ENCODE peak calls at places on chromosomes 7 and 10, in six cellular contexts. T is GM13976, K is cardiac muscle cell, F is right lobe of liver, X is prostate gland, U is sigmoid colon. D is an unnamed sample.

GRCh38 chr7:81499262-81500116 is 270.4 kb downstream of the HGF start:
- DNase-seq in F (no peak), K (peak; percentile 94), U (no peak), T (peak; percentile 24), X (peak; percentile 49), D (no peak)

GRCh38 chr7:7517661-7518236 is 17.9 kb downstream of the COL28A1 start:
- DNase-seq in U (no peak), K (no peak), X (no peak), F (no peak), T (no peak), D (no peak)

GRCh38 chr10:79090134-79090803 is 21.5 kb downstream of the ZMIZ1 start:
- DNase-seq in X (no peak), T (no peak), F (no peak), U (no peak), K (peak; percentile 57), D (no peak)

GRCh38 chr7:131072505-131073091 is 255.1 kb upstream of the MKLN1 start:
- DNase-seq in F (no peak), U (no peak), X (no peak), K (peak; percentile 60), T (no peak), D (no peak)

GRCh38 chr10:95456486-95456885 is 104.7 kb downstream of the SORBS1 start:
- DNase-seq in F (no peak), T (no peak), U (no peak), K (no peak), X (peak; percentile 25), D (no peak)

GRCh38 chr10:22874189-22874854 is 53.5 kb upstream of the ARMC3 start:
- DNase-seq in T (no peak), X (no peak), K (no peak), U (no peak), F (no peak), D (no peak)

GRCh38 chr7:92260248-92260781 is 14.5 kb downstream of the ANKIB1 start:
- DNase-seq in X (no peak), T (no peak), U (no peak), K (peak; percentile 9), F (no peak), D (no peak)

GRCh38 chr7:1286946-1287628 is 54.4 kb downstream of the UNCX start:
- DNase-seq in X (no peak), F (no peak), T (no peak), K (no peak), U (no peak), D (no peak)

GRCh38 chr10:129770286-129770685 is 193.8 kb downstream of the EBF3 start:
- DNase-seq in K (no peak), T (no peak), U (peak; percentile 17), X (no peak), F (peak; percentile 39), D (no peak)

GRCh38 chr7:136114966-136115762 is 138.0 kb upstream of the MTPN start:
- DNase-seq in F (peak; percentile 51), K (peak; percentile 67), X (no peak), T (peak; percentile 63), U (no peak), D (no peak)

GRCh38 chr10:99921948-99922347 is 87.8 kb downstream of the DNMBP start:
- DNase-seq in K (no peak), X (no peak), U (no peak), T (no peak), F (no peak), D (no peak)

GRCh38 chr7:106984034-106984433 is 60.5 kb upstream of the PRKAR2B start:
- DNase-seq in K (no peak), U (no peak), F (no peak), T (no peak), X (no peak), D (no peak)

GRCh38 chr7:16129431-16130126 is 291.8 kb downstream of the CRPPA start:
- DNase-seq in X (no peak), F (no peak), K (peak; percentile 61), U (no peak), T (no peak), D (no peak)

GRCh38 chr7:98995111-98995510 is 116.8 kb downstream of the TRRAP start:
- DNase-seq in X (no peak), K (no peak), F (no peak), U (no peak), T (no peak), D (no peak)

GRCh38 chr7:148501707-148502139 is 88.8 kb upstream of the C7orf33 start:
- DNase-seq in F (no peak), U (no peak), T (no peak), X (peak; percentile 11), K (peak; percentile 39), D (peak; percentile 45)

GRCh38 chr7:16739863-16740622 is 13.5 kb upstream of the TSPAN13 start:
- DNase-seq in X (peak; percentile 70), F (no peak), T (no peak), K (peak; percentile 94), U (no peak), D (no peak)

GRCh38 chr7:101681170-101682007 is 52.3 kb upstream of the MYL10 start:
- DNase-seq in T (no peak), K (peak; percentile 79), X (peak; percentile 51), U (no peak), F (no peak), D (no peak)

DNA sequence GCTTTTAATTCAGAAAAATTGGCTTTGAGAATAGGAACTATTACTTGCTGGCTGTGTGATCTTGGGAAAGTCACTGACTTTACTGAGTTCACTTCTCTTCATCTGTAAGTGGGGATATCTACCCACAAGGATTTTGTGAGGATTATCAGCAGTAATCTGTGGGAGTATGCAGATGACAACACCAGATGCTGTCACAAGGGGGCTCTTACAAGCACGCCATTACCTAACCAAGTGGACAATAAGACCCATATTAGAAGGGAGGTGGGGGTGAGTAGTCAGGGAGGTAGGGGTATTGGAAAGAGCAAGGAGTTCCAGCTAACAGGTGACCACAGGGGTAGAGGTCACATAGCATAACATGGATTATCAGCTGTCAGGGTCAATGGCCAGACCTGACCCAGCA is 569.4 kb downstream of the SUGCT start:
- DNase-seq in X (no peak), K (no peak), T (no peak), U (no peak), F (no peak), D (no peak)
- TF ChIP-seq CTCF in X (no peak), K (no peak), T (no peak), U (no peak), F (no peak), D (no peak)

GRCh38 chr7:31126976-31127375 is 74.9 kb downstream of the ADCYAP1R1 start:
- DNase-seq in T (no peak), U (no peak), K (peak; percentile 37), F (no peak), X (no peak), D (no peak)
- TF ChIP-seq CTCF in T (no peak), U (no peak), K (peak; percentile 46), F (no peak), X (no peak), D (no peak)

DNA sequence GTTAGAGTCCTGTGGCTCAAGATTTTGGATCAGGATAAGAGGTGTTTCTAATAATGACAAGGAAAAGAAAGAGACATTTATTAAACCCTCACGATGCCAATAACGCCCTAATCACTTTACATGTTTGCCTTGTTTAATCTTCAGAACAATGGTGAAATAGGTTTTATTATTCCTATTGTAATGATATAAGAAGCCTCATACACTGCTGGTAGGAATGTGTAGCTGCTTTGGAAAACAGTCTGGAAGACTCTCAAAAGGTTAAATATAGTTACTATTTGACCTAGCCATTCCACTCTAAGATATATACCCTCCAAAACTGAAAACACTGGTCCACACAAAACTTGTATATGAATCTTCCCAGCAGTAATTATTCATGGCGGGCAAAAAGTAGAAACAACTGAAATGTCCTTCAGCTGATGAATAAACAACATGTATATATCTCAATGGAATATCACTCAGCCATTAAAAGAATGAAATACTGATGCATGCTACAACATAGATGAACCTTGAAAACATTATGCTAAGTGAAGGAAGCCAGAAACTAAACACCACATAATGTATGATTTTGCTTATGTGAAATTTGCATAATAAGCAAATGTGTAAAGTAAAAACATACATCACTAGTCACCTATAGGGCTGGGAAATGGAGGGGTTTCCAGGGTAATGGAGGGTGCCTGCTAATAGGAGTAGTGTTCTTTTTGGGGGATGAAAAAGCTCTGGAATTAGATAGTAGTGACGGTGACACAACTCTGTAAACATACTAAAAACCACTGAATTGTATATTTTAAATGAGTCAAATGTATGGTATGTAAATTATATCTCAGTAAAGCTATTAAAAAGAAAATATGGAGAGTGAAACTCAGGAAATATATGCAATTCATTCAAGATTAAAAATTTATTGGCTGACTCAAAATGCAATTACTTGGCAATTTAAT is 76.9 kb upstream of the ANK3 start:
- DNase-seq in X (no peak), K (no peak), U (no peak), T (no peak), F (no peak), D (no peak)
- TF ChIP-seq CTCF in X (no peak), K (no peak), U (no peak), T (no peak), F (no peak), D (no peak)

DNA sequence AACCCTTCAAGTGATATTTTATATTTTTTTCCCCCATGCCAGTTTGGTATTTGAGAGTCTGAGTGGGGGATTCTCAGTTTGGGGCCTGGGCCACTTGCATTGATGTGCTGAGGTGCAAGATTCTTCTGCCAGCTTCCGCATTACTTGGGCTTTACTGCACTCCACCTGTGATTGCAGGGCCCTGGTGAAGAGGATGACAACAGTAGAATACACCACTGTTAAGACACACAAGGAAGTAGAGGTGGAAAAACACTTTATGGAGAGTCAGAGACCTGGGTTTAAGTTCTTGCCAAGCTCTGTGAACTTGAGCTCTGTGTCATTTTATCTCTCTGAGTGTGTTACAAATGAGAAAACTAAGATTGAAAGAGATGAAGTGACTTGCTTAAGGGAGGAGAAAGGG is 209.4 kb downstream of the LRMDA start:
- DNase-seq in X (no peak), K (no peak), T (no peak), U (no peak), F (no peak), D (no peak)
- TF ChIP-seq CTCF in X (no peak), K (no peak), T (no peak), U (no peak), F (no peak), D (no peak)

DNA sequence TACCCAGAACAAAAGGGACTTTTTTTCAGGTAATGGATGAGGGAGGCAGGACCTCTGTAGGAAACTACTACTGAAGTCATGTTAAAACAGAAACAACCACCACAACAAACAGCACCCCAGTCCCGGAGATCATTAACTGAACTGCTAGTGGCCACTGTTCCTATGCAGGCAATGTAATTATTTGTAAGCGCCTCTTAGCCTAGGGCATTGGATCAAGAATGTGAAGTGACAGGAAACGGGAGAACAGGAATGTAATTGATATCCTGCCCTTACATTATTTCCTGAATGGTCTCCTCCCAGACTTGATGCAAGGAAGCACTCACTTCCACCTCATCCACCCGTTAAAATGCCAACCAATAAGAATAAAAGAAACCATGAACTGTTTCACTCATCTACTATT is 16.7 kb upstream of the GAD2 start:
- DNase-seq in K (no peak), F (no peak), U (no peak), T (no peak), X (no peak), D (no peak)
- TF ChIP-seq CTCF in K (no peak), F (no peak), U (no peak), T (no peak), X (no peak), D (no peak)

DNA sequence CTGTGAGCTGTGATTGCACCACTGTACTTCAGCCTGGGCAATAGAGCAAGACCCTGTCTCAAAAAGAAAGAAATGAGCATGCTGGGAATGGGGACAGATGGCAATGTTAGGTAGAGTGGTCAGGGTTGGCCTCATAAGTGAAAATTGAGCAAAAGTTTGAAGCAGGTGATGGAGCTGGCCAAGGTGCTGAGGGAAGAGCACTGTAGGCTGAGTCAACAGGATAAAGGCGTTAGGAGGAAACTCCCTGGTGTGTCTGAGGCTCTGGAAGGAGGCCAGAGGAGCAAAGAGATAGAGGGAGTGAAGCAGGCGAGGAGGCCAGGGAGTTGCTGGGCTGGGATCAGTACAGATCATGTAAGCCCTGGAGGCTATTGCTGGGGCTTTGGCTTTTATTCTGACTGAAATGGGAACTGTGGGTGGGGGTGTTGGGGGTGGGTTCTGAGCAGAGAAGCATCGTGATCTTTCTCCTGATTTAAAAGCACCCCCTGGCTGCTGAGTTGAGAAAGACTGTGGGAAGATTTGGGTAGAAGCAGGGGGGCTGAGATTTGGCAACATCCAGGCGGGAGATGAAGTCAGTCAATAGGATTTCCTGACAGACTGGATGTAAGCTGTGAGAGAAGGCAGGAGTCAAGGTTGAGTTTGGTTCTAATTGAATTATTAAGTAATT is 52.5 kb upstream of the VKORC1L1 start:
- DNase-seq in F (no peak), K (peak; percentile 29), T (no peak), U (no peak), X (no peak), D (no peak)
- TF ChIP-seq CTCF in F (no peak), K (no peak), T (no peak), U (no peak), X (no peak), D (no peak)

D was measured in mesothelial cell of epicardium.